ENCODE peak calls at places on chromosomes 5 and 9, in six cellular contexts. A is Calu3; J is left lobe of liver; O is mesothelial cell of epicardium; L is fibroblast of mammary gland; I is stimulated activated CD8-positive, alpha-beta memory T cell treated with anti-CD3 and anti-CD28 coated beads, Interleukin-7, amount 100 ng/mL, for 1 hour. H is an unnamed sample.

GRCh38 chr9:136551401-136552116 is 5.7 kb upstream of the NOTCH1 start:
- DNase-seq in A (peak), J (no peak), O (no peak), L (peak), I (no peak), H (peak)

GRCh38 chr5:110752953-110753352 is 14.1 kb downstream of the SLC25A46 start:
- DNase-seq in A (no peak), J (no peak), O (no peak), L (no peak), I (no peak), H (no peak)

GRCh38 chr5:84450617-84451414 is 66.1 kb upstream of the EDIL3 start:
- DNase-seq in A (no peak), J (no peak), O (no peak), L (peak), I (no peak), H (no peak)

GRCh38 chr5:174317261-174317894 is 271.9 kb downstream of the NSG2 start:
- DNase-seq in A (peak), J (peak), O (no peak), L (peak), I (no peak), H (peak)

GRCh38 chr5:139232161-139232724 is 34.1 kb upstream of the SIL1 start:
- DNase-seq in A (no peak), J (no peak), O (no peak), L (no peak), I (no peak), H (no peak)

GRCh38 chr9:34513567-34514214 is 9.1 kb downstream of the ENHO start:
- DNase-seq in A (no peak), J (no peak), O (no peak), L (peak), I (no peak), H (no peak)

GRCh38 chr5:147534172-147534951 is 24.5 kb upstream of the DPYSL3 start:
- DNase-seq in A (no peak), J (no peak), O (no peak), L (peak), I (no peak), H (no peak)

GRCh38 chr9:113393281-113393680 is 7.8 kb downstream of the ALAD start:
- DNase-seq in A (no peak), J (no peak), O (no peak), L (no peak), I (no peak), H (no peak)

GRCh38 chr5:173707392-173707791 is 90.9 kb upstream of the BOD1 start:
- DNase-seq in A (no peak), J (no peak), O (no peak), L (peak), I (no peak), H (no peak)

GRCh38 chr9:134742822-134743221 is 101.2 kb downstream of the COL5A1 start:
- DNase-seq in A (no peak), J (no peak), O (no peak), L (no peak), I (no peak), H (no peak)